ENCODE peak calls at places on chromosome 7, in ten cellular contexts. Z, I, V, B, G, C, S, R, U and X are unnamed samples.

GRCh38 chr7:37371755-37372154 is 76.9 kb downstream of the ELMO1 start:
- DNase-seq in Z (no peak), I (no peak), V (no peak), B (no peak), G (no peak), C (no peak), S (no peak), R (no peak), U (no peak), X (no peak)

GRCh38 chr7:1534330-1535099 is 4.0 kb downstream of the MAFK start:
- DNase-seq in Z (peak), I (no peak), V (no peak), B (no peak), G (no peak), C (no peak), S (no peak), R (no peak), U (no peak), X (no peak)

GRCh38 chr7:91288208-91288824 is 24.1 kb downstream of the FZD1 start:
- DNase-seq in Z (no peak), I (peak), V (peak), B (no peak), G (peak), C (peak), S (peak), R (no peak), U (peak), X (peak)

GRCh38 chr7:106358103-106358663 is 73.4 kb upstream of the NAMPT start:
- DNase-seq in Z (no peak), I (no peak), V (no peak), B (no peak), G (no peak), C (peak), S (no peak), R (no peak), U (no peak), X (no peak)

GRCh38 chr7:126635545-126635944 is 617.2 kb downstream of the GRM8 start:
- DNase-seq in Z (no peak), I (no peak), V (no peak), B (no peak), G (no peak), C (no peak), S (no peak), R (no peak), U (no peak), X (no peak)

GRCh38 chr7:27917774-27918314 is 177.9 kb downstream of the TAX1BP1 start:
- DNase-seq in Z (peak), I (no peak), V (no peak), B (no peak), G (peak), C (peak), S (no peak), R (no peak), U (peak), X (no peak)

GRCh38 chr7:134602921-134603394 is 43.7 kb upstream of the BPGM start:
- DNase-seq in Z (no peak), I (no peak), V (no peak), B (no peak), G (no peak), C (peak), S (peak), R (no peak), U (no peak), X (no peak)

GRCh38 chr7:126790763-126791162 is 462.0 kb downstream of the GRM8 start:
- DNase-seq in Z (no peak), I (no peak), V (no peak), B (no peak), G (no peak), C (no peak), S (no peak), R (no peak), U (no peak), X (no peak)

GRCh38 chr7:92833766-92834605 is 2.4 kb downstream of the CDK6 start:
- DNase-seq in Z (peak), I (peak), V (peak), B (peak), G (peak), C (peak), S (peak), R (no peak), U (peak), X (peak)

GRCh38 chr7:129828989-129829676 is 123.6 kb downstream of the UBE2H start:
- DNase-seq in Z (no peak), I (no peak), V (no peak), B (no peak), G (peak), C (no peak), S (no peak), R (no peak), U (no peak), X (no peak)

GRCh38 chr7:55172161-55172560 is 153.3 kb downstream of the EGFR start:
- DNase-seq in Z (no peak), I (no peak), V (no peak), B (no peak), G (no peak), C (no peak), S (no peak), R (no peak), U (no peak), X (no peak)

GRCh38 chr7:38756521-38756920 is 125.3 kb upstream of the AMPH start:
- DNase-seq in Z (no peak), I (no peak), V (no peak), B (no peak), G (peak), C (peak), S (no peak), R (no peak), U (no peak), X (no peak)

GRCh38 chr7:27095897-27096755 is at the start of gene HOXA1:
- DNase-seq in Z (no peak), I (peak), V (peak), B (peak), G (peak), C (peak), S (peak), R (peak), U (peak), X (peak)

GRCh38 chr7:42167206-42167913 is 69.6 kb downstream of the GLI3 start:
- DNase-seq in Z (no peak), I (no peak), V (no peak), B (no peak), G (peak), C (no peak), S (no peak), R (no peak), U (no peak), X (no peak)

GRCh38 chr7:28145931-28146330 is 34.7 kb downstream of the JAZF1 start:
- DNase-seq in Z (no peak), I (no peak), V (no peak), B (no peak), G (no peak), C (no peak), S (no peak), R (no peak), U (no peak), X (no peak)

GRCh38 chr7:1950623-1951523 is 280.8 kb downstream of the ELFN1 start:
- DNase-seq in Z (peak), I (peak), V (no peak), B (no peak), G (no peak), C (peak), S (peak), R (no peak), U (no peak), X (no peak)

GRCh38 chr7:41808541-41808940 is 105.7 kb upstream of the INHBA start:
- DNase-seq in Z (no peak), I (no peak), V (no peak), B (no peak), G (no peak), C (no peak), S (no peak), R (no peak), U (no peak), X (no peak)

GRCh38 chr7:138833596-138833995 is 35.6 kb upstream of the ATP6V0A4 start:
- DNase-seq in Z (no peak), I (no peak), V (no peak), B (no peak), G (no peak), C (no peak), S (no peak), R (no peak), U (no peak), X (no peak)

GRCh38 chr7:381211-382117 is 91.5 kb downstream of the FOXL3 start:
- DNase-seq in Z (no peak), I (no peak), V (peak), B (no peak), G (no peak), C (no peak), S (peak), R (no peak), U (no peak), X (no peak)

GRCh38 chr7:78301361-78301760 is 502.8 kb downstream of the PHTF2 start:
- DNase-seq in Z (no peak), I (no peak), V (no peak), B (no peak), G (no peak), C (no peak), S (no peak), R (no peak), U (no peak), X (no peak)

GRCh38 chr7:147547252-147547897 is 1043.2 kb upstream of the C7orf33 start:
- DNase-seq in Z (peak), I (no peak), V (peak), B (no peak), G (peak), C (peak), S (peak), R (no peak), U (peak), X (no peak)
- TF ChIP-seq CTCF in Z (peak), I (peak), V (peak), B (peak), G (peak), C (peak), S (peak), R (peak), U (peak), X (peak)

DNA sequence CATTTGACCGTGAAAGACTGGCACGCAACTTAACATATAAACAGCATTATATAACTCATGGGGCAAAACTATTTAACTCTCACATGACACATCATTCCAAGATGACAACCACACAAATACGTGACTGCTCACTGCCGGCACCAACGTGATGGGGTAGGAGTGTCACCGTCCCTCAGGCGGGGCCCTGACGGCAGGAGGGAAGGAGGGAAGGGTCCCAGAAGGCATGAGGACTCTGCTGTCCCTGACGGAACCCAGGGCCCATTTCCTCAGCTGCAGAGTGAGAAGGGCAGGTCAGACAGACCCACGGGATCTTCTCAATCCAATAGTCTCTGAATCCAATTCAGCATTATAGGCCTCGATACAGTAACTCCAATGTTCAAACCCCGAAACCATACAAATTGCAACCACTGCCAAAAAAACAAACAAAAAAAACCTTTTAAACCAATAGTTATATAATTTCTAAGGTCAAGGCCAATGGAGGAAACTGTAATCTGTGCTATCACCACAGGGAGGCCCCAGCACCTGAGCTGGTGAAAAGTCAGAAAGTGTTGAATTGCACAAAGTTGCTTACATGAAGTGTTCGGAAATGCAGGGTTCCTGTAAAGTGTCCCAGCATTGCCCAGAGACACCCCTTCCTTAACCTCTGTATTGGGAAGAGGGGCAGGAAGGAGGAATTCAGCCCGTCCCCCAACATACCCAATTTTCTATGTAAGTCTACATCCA is 137.4 kb downstream of the TNS3 start:
- DNase-seq in Z (no peak), I (no peak), V (no peak), B (no peak), G (peak), C (peak), S (no peak), R (no peak), U (peak), X (peak)
- TF ChIP-seq CTCF in Z (peak), I (peak), V (peak), B (peak), G (peak), C (peak), S (peak), R (peak), U (peak), X (peak)

GRCh38 chr7:117403737-117404136 is 23.6 kb downstream of the ASZ1 start:
- DNase-seq in Z (no peak), I (no peak), V (no peak), B (no peak), G (no peak), C (no peak), S (no peak), R (no peak), U (no peak), X (no peak)

GRCh38 chr7:117401293-117402002 is 25.8 kb downstream of the ASZ1 start:
- DNase-seq in Z (no peak), I (no peak), V (no peak), B (no peak), G (peak), C (peak), S (no peak), R (no peak), U (no peak), X (no peak)

GRCh38 chr7:117395743-117396142 is 31.6 kb downstream of the ASZ1 start:
- DNase-seq in Z (no peak), I (no peak), V (no peak), B (no peak), G (no peak), C (no peak), S (no peak), R (peak), U (no peak), X (no peak)

GRCh38 chr7:117402109-117402508 is 25.2 kb downstream of the ASZ1 start:
- DNase-seq in Z (no peak), I (no peak), V (no peak), B (no peak), G (no peak), C (no peak), S (no peak), R (no peak), U (no peak), X (no peak)

GRCh38 chr7:117399820-117400422 is 27.4 kb downstream of the ASZ1 start:
- DNase-seq in Z (no peak), I (no peak), V (no peak), B (no peak), G (peak), C (peak), S (no peak), R (no peak), U (no peak), X (peak)
- TF ChIP-seq CTCF in Z (peak), I (peak), V (peak), B (peak), G (peak), C (peak), S (peak), R (peak), U (peak), X (peak)

GRCh38 chr7:10015687-10016086 is 958.0 kb upstream of the PHF14 start:
- DNase-seq in Z (no peak), I (no peak), V (no peak), B (no peak), G (no peak), C (no peak), S (no peak), R (no peak), U (no peak), X (no peak)
- TF ChIP-seq CTCF in Z (no peak), I (no peak), V (no peak), B (no peak), G (no peak), C (no peak), S (no peak), R (no peak), U (no peak), X (no peak)

GRCh38 chr7:121079425-121080169 is 91.1 kb downstream of the CPED1 start:
- DNase-seq in Z (no peak), I (no peak), V (peak), B (no peak), G (peak), C (peak), S (no peak), R (no peak), U (no peak), X (no peak)
- TF ChIP-seq CTCF in Z (no peak), I (peak), V (no peak), B (no peak), G (peak), C (no peak), S (no peak), R (peak), U (no peak), X (no peak)

DNA sequence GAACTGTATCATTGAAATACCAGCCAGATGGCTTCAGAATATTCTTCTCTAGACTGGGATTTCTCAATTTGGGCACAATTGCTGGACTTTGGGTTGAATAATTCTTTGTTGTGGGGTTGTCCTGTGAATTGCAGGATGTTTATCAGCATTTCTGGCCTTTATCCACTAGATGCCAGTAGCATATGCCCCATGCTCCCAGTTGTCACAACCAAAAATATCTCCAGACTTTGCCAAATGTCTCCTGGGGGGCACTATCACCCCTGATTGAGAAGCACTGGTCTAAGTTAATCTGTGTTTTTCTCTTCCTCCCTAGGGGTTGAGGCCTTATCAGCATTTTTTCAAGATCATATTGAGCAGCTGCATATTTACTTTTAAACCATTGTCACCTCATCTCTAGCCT is 204.9 kb upstream of the SP8 start:
- DNase-seq in Z (no peak), I (no peak), V (no peak), B (no peak), G (peak), C (no peak), S (no peak), R (no peak), U (no peak), X (no peak)
- TF ChIP-seq CTCF in Z (peak), I (no peak), V (no peak), B (peak), G (peak), C (no peak), S (peak), R (no peak), U (peak), X (no peak)

DNA sequence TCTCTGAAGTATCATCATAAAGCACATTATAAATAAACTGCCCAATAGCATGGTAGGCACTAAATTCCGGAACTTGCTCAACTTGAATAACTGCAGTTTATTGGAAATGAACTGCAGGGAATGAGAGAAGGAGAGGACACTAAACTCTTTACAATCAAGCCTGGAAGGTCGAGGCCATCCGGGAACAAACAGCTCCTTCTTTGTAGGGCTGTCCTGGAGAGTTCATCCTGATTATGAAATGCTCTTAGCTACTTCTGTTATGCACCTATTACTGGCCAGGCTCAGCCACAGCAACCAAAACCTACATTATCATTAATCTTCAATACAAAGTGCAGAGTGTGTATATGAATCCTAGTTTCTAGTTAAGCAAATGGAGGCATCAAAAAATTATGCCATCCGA is 64.7 kb downstream of the PPP1R17 start:
- DNase-seq in Z (no peak), I (no peak), V (no peak), B (no peak), G (no peak), C (no peak), S (no peak), R (no peak), U (no peak), X (no peak)
- TF ChIP-seq CTCF in Z (no peak), I (no peak), V (no peak), B (no peak), G (no peak), C (no peak), S (no peak), R (no peak), U (no peak), X (no peak)